ENCODE peak calls at places on chromosomes 12 and 14, in nine cellular contexts. C is uterus; B is T-cell; F is activated CD8-positive, alpha-beta memory T cell treated with anti-CD3 and anti-CD28 coated beads for 4 hours; Q is CD4-positive, alpha-beta memory T cell; D is NCI-H2029; R is BE2C; J is effector memory CD4-positive, alpha-beta T cell; G is LoVo. X is an unnamed sample.
A peak's percentile ranks its signal among the peaks of the same experiment; 100 is the strongest.

GRCh38 chr14:49306152-49306751 is 279.9 kb downstream of the RPS29 start:
- DNase-seq in C (no peak), B (no peak), F (no peak), Q (no peak), D (peak; percentile 45), R (no peak), J (no peak), G (peak; percentile 18), X (peak; percentile 44)

GRCh38 chr14:71108398-71109114 is 201.3 kb downstream of the PCNX1 start:
- DNase-seq in C (no peak), B (no peak), F (no peak), Q (no peak), D (no peak), R (no peak), J (no peak), G (no peak), X (no peak)

GRCh38 chr12:68932123-68932700 is 759 bp downstream of the CPM start:
- DNase-seq in C (no peak), B (no peak), F (no peak), Q (no peak), D (no peak), R (no peak), J (no peak), G (no peak), X (no peak)

GRCh38 chr12:77239617-77240016 is 174.2 kb upstream of the E2F7 start:
- DNase-seq in C (no peak), B (no peak), F (no peak), Q (no peak), D (no peak), R (no peak), J (no peak), G (no peak), X (no peak)

GRCh38 chr12:14239350-14239934 is 126.0 kb upstream of the ATF7IP start:
- DNase-seq in C (no peak), B (no peak), F (no peak), Q (no peak), D (no peak), R (peak; percentile 94), J (no peak), G (peak; percentile 81), X (peak; percentile 74)

GRCh38 chr12:40825156-40825555 is 132.9 kb downstream of the CNTN1 start:
- DNase-seq in C (no peak), B (no peak), F (no peak), Q (no peak), D (no peak), R (no peak), J (no peak), G (no peak), X (no peak)

GRCh38 chr14:46136456-46136855 is 515.1 kb downstream of the RPL10L start:
- DNase-seq in C (no peak), B (no peak), F (no peak), Q (no peak), D (no peak), R (no peak), J (no peak), G (no peak), X (no peak)

GRCh38 chr12:67572492-67572891 is 76.1 kb upstream of the DYRK2 start:
- DNase-seq in C (no peak), B (no peak), F (no peak), Q (no peak), D (peak; percentile 70), R (no peak), J (no peak), G (no peak), X (no peak)

GRCh38 chr14:89331398-89331797 is 85.6 kb downstream of the FOXN3 start:
- DNase-seq in C (no peak), B (no peak), F (no peak), Q (no peak), D (no peak), R (no peak), J (no peak), G (no peak), X (no peak)

GRCh38 chr12:88242161-88242925 is 100.2 kb downstream of the TMTC3 start:
- DNase-seq in C (no peak), B (no peak), F (no peak), Q (no peak), D (no peak), R (no peak), J (no peak), G (peak; percentile 73), X (no peak)

GRCh38 chr12:28242888-28243633 is 52.8 kb downstream of the CCDC91 start:
- DNase-seq in C (no peak), B (no peak), F (no peak), Q (no peak), D (no peak), R (no peak), J (no peak), G (peak; percentile 8), X (no peak)

GRCh38 chr12:40122842-40123241 is 17.0 kb upstream of the SLC2A13 start:
- DNase-seq in C (no peak), B (no peak), F (no peak), Q (no peak), D (no peak), R (no peak), J (no peak), G (no peak), X (no peak)

GRCh38 chr12:45183263-45183662 is 32.6 kb upstream of the ANO6 start:
- DNase-seq in C (no peak), B (no peak), F (no peak), Q (no peak), D (no peak), R (no peak), J (no peak), G (no peak), X (peak; percentile 37)

GRCh38 chr12:95215925-95216324 is 1.3 kb downstream of the FGD6 start:
- DNase-seq in C (no peak), B (no peak), F (no peak), Q (no peak), D (no peak), R (no peak), J (no peak), G (no peak), X (no peak)

GRCh38 chr12:93699271-93700141 is 22.3 kb downstream of the CRADD start:
- DNase-seq in C (no peak), B (no peak), F (no peak), Q (no peak), D (peak; percentile 23), R (no peak), J (no peak), G (no peak), X (no peak)

GRCh38 chr14:103255555-103255954 is 78.5 kb upstream of the EIF5 start:
- DNase-seq in C (no peak), B (no peak), F (no peak), Q (no peak), D (no peak), R (no peak), J (no peak), G (no peak), X (no peak)

GRCh38 chr12:26728205-26729050 is 104.6 kb downstream of the ITPR2 start:
- DNase-seq in C (no peak), B (no peak), F (no peak), Q (no peak), D (no peak), R (no peak), J (no peak), G (no peak), X (no peak)

GRCh38 chr12:85299058-85299457 is 19.0 kb downstream of the ALX1 start:
- DNase-seq in C (no peak), B (no peak), F (no peak), Q (no peak), D (no peak), R (no peak), J (no peak), G (no peak), X (peak; percentile 58)

GRCh38 chr12:56758728-56759269 is 4.3 kb upstream of the HSD17B6 start:
- DNase-seq in C (no peak), B (no peak), F (no peak), Q (no peak), D (no peak), R (no peak), J (no peak), G (no peak), X (no peak)

GRCh38 chr12:85866929-85867776 is 6.9 kb upstream of the NTS start:
- DNase-seq in C (peak; percentile 31), B (no peak), F (no peak), Q (no peak), D (peak; percentile 19), R (no peak), J (no peak), G (peak; percentile 58), X (peak; percentile 54)

GRCh38 chr14:66322564-66322963 is 163.6 kb upstream of the CCDC196 start:
- DNase-seq in C (no peak), B (no peak), F (no peak), Q (no peak), D (no peak), R (no peak), J (no peak), G (no peak), X (no peak)

GRCh38 chr14:36655963-36656768 is 5.5 kb upstream of the PAX9 start:
- DNase-seq in C (no peak), B (no peak), F (no peak), Q (no peak), D (no peak), R (peak; percentile 50), J (no peak), G (peak; percentile 52), X (no peak)

GRCh38 chr14:22427771-22428228 is 161.2 kb downstream of the DAD1 start:
- DNase-seq in C (peak; percentile 52), B (no peak), F (no peak), Q (no peak), D (no peak), R (no peak), J (no peak), G (no peak), X (no peak)

GRCh38 chr12:9906888-9907287 is 25.3 kb downstream of the CLEC2A start:
- DNase-seq in C (no peak), B (peak; percentile 33), F (peak; percentile 28), Q (peak; percentile 42), D (no peak), R (no peak), J (peak; percentile 7), G (no peak), X (no peak)

GRCh38 chr14:33948143-33948962 is 2.5 kb downstream of the EGLN3 start:
- DNase-seq in C (no peak), B (no peak), F (no peak), Q (no peak), D (peak; percentile 77), R (no peak), J (no peak), G (no peak), X (no peak)

GRCh38 chr14:96409701-96410100 is 17.8 kb downstream of the AK7 start:
- DNase-seq in C (no peak), B (no peak), F (no peak), Q (no peak), D (no peak), R (no peak), J (no peak), G (no peak), X (no peak)

GRCh38 chr12:11658796-11659195 is 9.3 kb downstream of the ETV6 start:
- DNase-seq in C (no peak), B (no peak), F (no peak), Q (no peak), D (no peak), R (no peak), J (no peak), G (no peak), X (no peak)

GRCh38 chr12:113601656-113602263 is 130.1 kb upstream of the LHX5 start:
- DNase-seq in C (no peak), B (no peak), F (no peak), Q (no peak), D (no peak), R (no peak), J (no peak), G (no peak), X (no peak)

GRCh38 chr12:115341442-115341841 is 657.5 kb upstream of the TBX3 start:
- DNase-seq in C (peak; percentile 82), B (no peak), F (no peak), Q (no peak), D (no peak), R (no peak), J (no peak), G (peak; percentile 82), X (no peak)

GRCh38 chr14:24861083-24861630 is 188.8 kb downstream of the STXBP6 start:
- DNase-seq in C (no peak), B (no peak), F (no peak), Q (no peak), D (no peak), R (no peak), J (no peak), G (peak; percentile 57), X (no peak)

GRCh38 chr14:76375484-76375883 is 453 bp upstream of the ESRRB start:
- DNase-seq in C (no peak), B (no peak), F (no peak), Q (no peak), D (no peak), R (no peak), J (no peak), G (no peak), X (no peak)